ENCODE peak calls at places on chromosomes 1 and 21, in six cellular contexts. L is immature natural killer cell; H is stimulated activated CD4-positive, alpha-beta T cell treated with anti-CD3 and anti-CD28 coated beads, Interleukin-2, amount 100 ng/mL, for 24 hours; R is nephron progenitor cell; C is CD4-positive, alpha-beta T cell; M is H9. E is an unnamed sample.

GRCh38 chr1:44659566-44659965 is 14.7 kb downstream of the TMEM53 start:
- DNase-seq in L (no peak), H (no peak), R (no peak), C (no peak), M (no peak), E (no peak)

GRCh38 chr1:234571692-234572091 is 38.3 kb downstream of the IRF2BP2 start:
- DNase-seq in L (no peak), H (no peak), R (no peak), C (no peak), M (no peak), E (no peak)

GRCh38 chr1:167052389-167052788 is 37.8 kb downstream of the GPA33 start:
- DNase-seq in L (no peak), H (no peak), R (peak), C (no peak), M (peak), E (no peak)

GRCh38 chr21:15034126-15034848 is 30.5 kb downstream of the NRIP1 start:
- DNase-seq in L (no peak), H (no peak), R (no peak), C (no peak), M (no peak), E (no peak)

GRCh38 chr1:70509996-70510876 is 99.2 kb downstream of the CTH start:
- DNase-seq in L (peak), H (no peak), R (no peak), C (no peak), M (no peak), E (peak)

GRCh38 chr1:54825696-54826095 is 24.6 kb upstream of the TTC22 start:
- DNase-seq in L (no peak), H (no peak), R (no peak), C (no peak), M (no peak), E (no peak)

GRCh38 chr1:7478797-7479499 is 292.1 kb upstream of the VAMP3 start:
- DNase-seq in L (no peak), H (peak), R (no peak), C (no peak), M (no peak), E (no peak)

GRCh38 chr1:231183875-231184590 is 22.2 kb downstream of the TRIM67 start:
- DNase-seq in L (no peak), H (no peak), R (no peak), C (no peak), M (no peak), E (no peak)

GRCh38 chr1:206575165-206575893 is 36.9 kb downstream of the EIF2D start:
- DNase-seq in L (peak), H (no peak), R (no peak), C (peak), M (no peak), E (no peak)

GRCh38 chr1:186094170-186094569 is 280.9 kb downstream of the TPR start:
- DNase-seq in L (no peak), H (no peak), R (no peak), C (no peak), M (no peak), E (no peak)

GRCh38 chr1:38777464-38777957 is 82.1 kb downstream of the RRAGC start:
- DNase-seq in L (no peak), H (no peak), R (no peak), C (no peak), M (no peak), E (no peak)

GRCh38 chr1:64539808-64540207 is 69.9 kb downstream of the CACHD1 start:
- DNase-seq in L (no peak), H (no peak), R (no peak), C (no peak), M (no peak), E (no peak)

GRCh38 chr1:54227091-54227602 is 27.2 kb downstream of the MRPL37 start:
- DNase-seq in L (no peak), H (no peak), R (no peak), C (no peak), M (no peak), E (no peak)

GRCh38 chr1:180151508-180151907 is 3.2 kb upstream of the QSOX1 start:
- DNase-seq in L (no peak), H (no peak), R (no peak), C (no peak), M (no peak), E (no peak)

GRCh38 chr21:44402323-44403105 is 49.1 kb downstream of the TRPM2 start:
- DNase-seq in L (no peak), H (no peak), R (no peak), C (no peak), M (peak), E (no peak)

GRCh38 chr21:36422279-36423098 is 37.3 kb downstream of the CHAF1B start:
- DNase-seq in L (peak), H (peak), R (peak), C (no peak), M (peak), E (peak)

GRCh38 chr1:33074193-33074945 is 6.6 kb upstream of the AZIN2 start:
- DNase-seq in L (no peak), H (no peak), R (no peak), C (no peak), M (no peak), E (no peak)

GRCh38 chr1:31769720-31770390 is 5.7 kb upstream of the ADGRB2 start:
- DNase-seq in L (no peak), H (no peak), R (no peak), C (no peak), M (no peak), E (no peak)

GRCh38 chr1:18575620-18576019 is 55.0 kb upstream of the PAX7 start:
- DNase-seq in L (peak), H (peak), R (peak), C (peak), M (peak), E (peak)

E was measured in iPS DF 6.9.